ENCODE peak calls at places on chromosomes 3 and 15, in seven cellular contexts. S is cardiac fibroblast, P is OCI-LY7, K is lower leg skin, T is A549, M is epithelial cell of esophagus, O is HCT116. D is an unnamed sample.

GRCh38 chr3:141257971-141258370 is 26.3 kb downstream of the PXYLP1 start:
- DNase-seq in O (no peak), T (no peak), S (peak; percentile 25), P (no peak), K (no peak), M (no peak), D (no peak)

GRCh38 chr3:70779296-70779695 is 466.9 kb upstream of the MDFIC2 start:
- DNase-seq in M (no peak), P (no peak), T (no peak), K (no peak), S (no peak), O (no peak), D (no peak)

GRCh38 chr3:123800352-123800682 is 83.8 kb downstream of the MYLK start:
- DNase-seq in M (no peak), O (no peak), K (no peak), P (no peak), S (no peak), T (no peak), D (no peak)

GRCh38 chr15:63605816-63606215 is 8.6 kb downstream of the FBXL22 start:
- DNase-seq in O (no peak), M (no peak), P (no peak), S (peak; percentile 15), K (no peak), T (no peak), D (no peak)

GRCh38 chr3:187112934-187113793 is 26.1 kb downstream of the RPL39L start:
- DNase-seq in O (peak; percentile 18), T (peak; percentile 13), M (peak; percentile 40), S (peak; percentile 63), K (no peak), P (peak; percentile 55), D (no peak)

GRCh38 chr3:188558343-188559068 is 404.5 kb downstream of the LPP start:
- DNase-seq in T (no peak), M (no peak), S (peak; percentile 61), P (no peak), K (no peak), O (no peak), D (no peak)

GRCh38 chr3:4508048-4508981 is 15.2 kb downstream of the ITPR1 start:
- DNase-seq in K (no peak), O (no peak), M (no peak), P (peak; percentile 73), S (no peak), T (no peak), D (no peak)

GRCh38 chr3:119428538-119428937 is 34.9 kb downstream of the TMEM39A start:
- DNase-seq in O (no peak), P (peak; percentile 26), S (peak; percentile 10), T (peak; percentile 36), K (no peak), M (no peak), D (no peak)

GRCh38 chr15:35958021-35958420 is 412.1 kb upstream of the DPH6 start:
- DNase-seq in P (no peak), S (peak; percentile 7), O (no peak), K (no peak), M (peak; percentile 47), T (no peak), D (no peak)

GRCh38 chr3:44862221-44862637 is 517 bp downstream of the TMEM42 start:
- DNase-seq in T (peak; percentile 22), M (peak; percentile 33), P (peak; percentile 22), O (no peak), K (no peak), S (peak; percentile 40), D (no peak)

GRCh38 chr3:29354894-29355293 is 74.0 kb downstream of the RBMS3 start:
- DNase-seq in S (no peak), O (no peak), P (no peak), M (no peak), T (no peak), K (no peak), D (no peak)

GRCh38 chr3:186785517-186786018 is 2.2 kb downstream of the EIF4A2 start:
- DNase-seq in M (no peak), K (no peak), T (no peak), S (no peak), P (no peak), O (no peak), D (no peak)

GRCh38 chr3:193910310-193910709 is 225.6 kb upstream of the HES1 start:
- DNase-seq in S (no peak), T (no peak), M (no peak), O (no peak), P (no peak), K (no peak), D (no peak)

DNA sequence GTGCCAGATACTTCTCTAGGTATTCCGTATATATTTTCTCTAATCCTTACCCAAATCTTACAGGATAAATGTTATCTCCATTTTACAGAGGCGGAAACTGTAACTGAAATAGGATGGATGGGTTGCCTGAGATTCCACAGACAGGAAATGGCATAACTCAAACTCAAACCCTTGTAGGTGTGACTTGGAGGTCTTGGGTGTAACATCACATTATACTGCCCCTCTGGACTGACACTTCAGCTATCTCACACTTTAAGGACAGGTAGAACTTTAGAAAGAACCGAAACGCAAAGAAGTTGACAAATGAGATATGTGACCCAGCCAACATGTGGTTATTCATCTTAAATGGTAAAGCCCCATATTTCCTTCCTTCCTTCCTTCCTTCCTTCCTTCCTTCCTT is 122.1 kb downstream of the PDCD6IP start:
- DNase-seq in S (no peak), M (no peak), K (no peak), T (no peak), O (no peak), P (no peak), D (no peak)
- H3K4me3 ChIP-seq in S (no peak overlapping the region), M (no peak overlapping the region), K (no peak overlapping the region), T (no peak overlapping the region), O (no peak overlapping the region), P (no peak overlapping the region), D (no peak overlapping the region)

GRCh38 chr15:89378699-89379422 is 44.2 kb upstream of the POLG start:
- DNase-seq in S (no peak), K (no peak), O (no peak), T (no peak), M (no peak), P (no peak), D (no peak)
- H3K4me3 ChIP-seq in S (no peak overlapping the region), K (no peak overlapping the region), O (no peak overlapping the region), T (no peak overlapping the region), M (no peak overlapping the region), P (no peak overlapping the region), D (no peak overlapping the region)

DNA sequence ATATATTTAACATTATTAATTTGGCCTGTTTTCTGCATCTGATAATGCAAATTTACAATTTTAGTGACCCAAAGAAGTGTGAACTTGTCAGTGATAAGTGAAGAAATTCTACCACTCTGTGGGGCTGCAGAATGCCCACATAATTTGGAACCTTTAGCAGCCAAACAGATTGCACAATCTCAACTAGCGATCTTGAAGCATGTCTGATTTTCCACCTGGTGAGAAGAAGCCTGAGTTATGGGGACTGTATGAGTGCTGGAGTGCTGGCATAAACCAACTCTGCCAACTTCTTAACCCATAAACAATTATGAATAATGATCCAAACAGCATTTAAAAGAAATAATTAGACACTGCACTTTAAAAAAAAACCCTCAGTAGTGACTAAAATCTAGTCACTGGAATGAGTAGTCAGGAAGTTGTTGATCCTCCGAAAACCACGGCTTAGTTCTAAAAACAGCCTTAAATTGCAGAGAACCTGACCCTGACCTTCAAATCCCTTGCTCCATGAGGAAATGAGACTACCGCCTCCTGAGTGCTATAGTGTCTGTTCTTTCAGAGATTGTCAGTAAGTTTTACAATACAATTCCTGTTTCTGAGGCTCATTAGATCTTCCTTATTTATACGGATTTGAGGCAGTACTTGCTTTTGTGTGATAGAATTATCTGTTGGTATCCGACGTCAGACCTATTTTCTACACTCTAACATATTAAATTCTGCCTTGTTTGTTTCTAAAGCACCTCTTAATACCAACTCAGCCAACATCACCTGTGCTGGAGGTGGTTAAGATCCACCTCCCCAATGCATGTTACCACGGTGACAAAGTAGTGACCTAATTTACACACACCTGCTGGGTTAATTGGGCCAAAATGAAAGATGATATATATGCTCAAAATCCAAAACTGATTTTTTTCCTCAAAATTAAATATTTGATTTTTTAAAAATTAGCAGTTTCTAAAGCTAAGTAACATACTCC is 267.7 kb downstream of the ZBTB20 start:
- DNase-seq in O (peak; percentile 86), S (peak; percentile 72), K (no peak), P (no peak), M (peak; percentile 67), T (peak; percentile 7), D (no peak)
- H3K4me3 ChIP-seq in O (peak overlapping the region; percentile 6), S (no peak overlapping the region), K (no peak overlapping the region), P (no peak overlapping the region), M (no peak overlapping the region), T (no peak overlapping the region), D (no peak overlapping the region)

GRCh38 chr15:55356985-55357585 is 38.1 kb downstream of the PIGB start:
- DNase-seq in T (no peak), S (no peak), M (no peak), O (no peak), P (no peak), K (no peak), D (no peak)
- H3K4me3 ChIP-seq in T (no peak overlapping the region), S (no peak overlapping the region), M (no peak overlapping the region), O (no peak overlapping the region), P (no peak overlapping the region), K (no peak overlapping the region), D (no peak overlapping the region)

DNA sequence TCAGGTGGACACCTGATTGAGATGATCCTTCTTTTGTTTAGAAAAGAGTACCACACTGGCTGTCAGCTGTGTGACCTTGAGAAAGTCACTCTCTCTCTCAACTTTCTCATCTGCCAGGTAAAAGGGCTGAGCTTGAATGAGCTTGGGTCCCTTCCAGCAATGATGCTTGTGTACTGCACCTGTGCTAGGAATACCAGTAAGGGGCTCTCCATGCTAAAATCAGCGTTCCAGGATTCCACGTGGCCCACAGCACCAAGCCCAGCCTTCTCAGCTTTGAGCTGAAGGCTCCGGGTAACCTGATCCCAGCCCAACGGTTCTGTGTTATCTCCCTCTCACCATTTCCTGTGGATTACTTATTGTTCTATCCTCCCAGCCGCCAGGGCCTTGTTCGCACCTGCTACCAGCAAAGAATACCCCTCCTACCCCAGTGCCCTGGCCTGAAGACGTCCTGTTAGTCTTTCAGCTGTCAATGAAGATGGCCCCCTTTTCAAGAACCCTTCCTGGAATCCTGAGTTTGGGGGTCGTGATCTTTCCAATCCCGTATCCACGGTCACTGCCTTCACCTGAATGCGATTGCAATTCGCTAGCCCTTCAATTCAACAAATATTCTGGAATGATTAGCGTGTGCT is 54.2 kb upstream of the CGNL1 start:
- DNase-seq in M (no peak), K (no peak), S (no peak), O (no peak), P (no peak), T (no peak), D (no peak)
- H3K4me3 ChIP-seq in M (no peak overlapping the region), K (no peak overlapping the region), S (no peak overlapping the region), O (no peak overlapping the region), P (no peak overlapping the region), T (no peak overlapping the region), D (no peak overlapping the region)

DNA sequence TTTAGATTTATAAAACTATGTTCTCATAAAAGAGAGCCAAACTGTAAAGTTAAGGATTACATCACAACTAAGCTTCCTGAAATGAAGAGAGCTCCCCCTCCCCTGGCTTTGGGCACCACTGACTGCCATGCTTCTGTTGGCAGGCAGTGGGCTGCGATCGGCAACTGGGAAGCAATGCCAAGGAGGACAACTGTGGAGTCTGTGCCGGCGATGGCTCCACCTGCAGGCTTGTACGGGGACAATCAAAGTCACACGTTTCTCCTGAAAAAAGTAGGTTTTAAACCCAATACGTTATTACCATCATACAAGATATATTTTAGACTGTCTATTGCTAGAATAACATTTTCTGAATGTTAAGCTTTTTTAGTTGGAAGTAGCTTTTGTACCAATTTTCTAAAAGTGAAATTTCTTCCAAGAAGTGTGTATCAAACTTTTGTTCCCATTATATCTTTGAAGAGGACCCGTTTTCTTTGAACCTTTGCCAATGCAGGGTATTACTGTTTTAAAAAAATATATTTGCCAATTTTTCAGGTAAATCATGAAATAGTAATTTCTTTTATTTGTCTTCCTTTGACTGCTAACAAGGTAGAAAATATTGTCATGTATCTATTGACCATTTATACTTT is 184.1 kb downstream of the ADAMTSL3 start:
- DNase-seq in O (peak; percentile 51), P (peak; percentile 3), S (peak; percentile 26), M (peak; percentile 45), T (peak; percentile 67), K (no peak), D (peak; percentile 47)
- H3K4me3 ChIP-seq in O (no peak overlapping the region), P (no peak overlapping the region), S (no peak overlapping the region), M (no peak overlapping the region), T (no peak overlapping the region), K (no peak overlapping the region), D (no peak overlapping the region)

D was measured in Caco-2.